ENCODE peak calls at places on chromosomes 1 and 21, in six cellular contexts. One of them, this sample, is unnamed.

GRCh38 chr1:154474802-154475201 is 27.2 kb upstream of the TDRD10 start:
- ATAC-seq in stimulated activated naive CD8-positive, alpha-beta T cell treated with anti-CD3 and anti-CD28 coated beads, Interleukin-15, amount 100 ng/mL, for 72 hours: no peak
- ATAC-seq in SK-N-SH treated with all-trans-retinoic acid at 6 μM for 48 hours: peak
- ATAC-seq in right cardiac atrium: peak
- ATAC-seq in heart right ventricle: peak
- ATAC-seq in stimulated activated effector memory CD8-positive, alpha-beta T cell treated with anti-CD3 and anti-CD28 coated beads, Interleukin-12 subunit alpha, Interleukin-12 subunit beta, amount 100 ng/mL, for 72 hours: no peak
- ATAC-seq in this sample: no peak

GRCh38 chr1:7704214-7705047 is 66.7 kb upstream of the VAMP3 start:
- ATAC-seq in stimulated activated naive CD8-positive, alpha-beta T cell treated with anti-CD3 and anti-CD28 coated beads, Interleukin-15, amount 100 ng/mL, for 72 hours: peak
- ATAC-seq in SK-N-SH treated with all-trans-retinoic acid at 6 μM for 48 hours: peak
- ATAC-seq in right cardiac atrium: peak
- ATAC-seq in heart right ventricle: peak
- ATAC-seq in stimulated activated effector memory CD8-positive, alpha-beta T cell treated with anti-CD3 and anti-CD28 coated beads, Interleukin-12 subunit alpha, Interleukin-12 subunit beta, amount 100 ng/mL, for 72 hours: peak
- ATAC-seq in this sample: peak

GRCh38 chr1:35768350-35769187 is 1.2 kb downstream of the CLSPN start:
- ATAC-seq in stimulated activated naive CD8-positive, alpha-beta T cell treated with anti-CD3 and anti-CD28 coated beads, Interleukin-15, amount 100 ng/mL, for 72 hours: no peak
- ATAC-seq in SK-N-SH treated with all-trans-retinoic acid at 6 μM for 48 hours: no peak
- ATAC-seq in right cardiac atrium: no peak
- ATAC-seq in heart right ventricle: no peak
- ATAC-seq in stimulated activated effector memory CD8-positive, alpha-beta T cell treated with anti-CD3 and anti-CD28 coated beads, Interleukin-12 subunit alpha, Interleukin-12 subunit beta, amount 100 ng/mL, for 72 hours: no peak
- ATAC-seq in this sample: no peak

GRCh38 chr1:12157366-12158231 is 9.2 kb upstream of the TNFRSF1B start:
- ATAC-seq in stimulated activated naive CD8-positive, alpha-beta T cell treated with anti-CD3 and anti-CD28 coated beads, Interleukin-15, amount 100 ng/mL, for 72 hours: peak
- ATAC-seq in SK-N-SH treated with all-trans-retinoic acid at 6 μM for 48 hours: no peak
- ATAC-seq in right cardiac atrium: no peak
- ATAC-seq in heart right ventricle: no peak
- ATAC-seq in stimulated activated effector memory CD8-positive, alpha-beta T cell treated with anti-CD3 and anti-CD28 coated beads, Interleukin-12 subunit alpha, Interleukin-12 subunit beta, amount 100 ng/mL, for 72 hours: peak
- ATAC-seq in this sample: no peak

GRCh38 chr1:180363596-180363995 is 133.5 kb downstream of the LHX4 start:
- ATAC-seq in stimulated activated naive CD8-positive, alpha-beta T cell treated with anti-CD3 and anti-CD28 coated beads, Interleukin-15, amount 100 ng/mL, for 72 hours: no peak
- ATAC-seq in SK-N-SH treated with all-trans-retinoic acid at 6 μM for 48 hours: no peak
- ATAC-seq in right cardiac atrium: no peak
- ATAC-seq in heart right ventricle: no peak
- ATAC-seq in stimulated activated effector memory CD8-positive, alpha-beta T cell treated with anti-CD3 and anti-CD28 coated beads, Interleukin-12 subunit alpha, Interleukin-12 subunit beta, amount 100 ng/mL, for 72 hours: no peak
- ATAC-seq in this sample: no peak

GRCh38 chr1:62187548-62187947 is 7.1 kb upstream of the L1TD1 start:
- ATAC-seq in stimulated activated naive CD8-positive, alpha-beta T cell treated with anti-CD3 and anti-CD28 coated beads, Interleukin-15, amount 100 ng/mL, for 72 hours: no peak
- ATAC-seq in SK-N-SH treated with all-trans-retinoic acid at 6 μM for 48 hours: no peak
- ATAC-seq in right cardiac atrium: no peak
- ATAC-seq in heart right ventricle: no peak
- ATAC-seq in stimulated activated effector memory CD8-positive, alpha-beta T cell treated with anti-CD3 and anti-CD28 coated beads, Interleukin-12 subunit alpha, Interleukin-12 subunit beta, amount 100 ng/mL, for 72 hours: no peak
- ATAC-seq in this sample: no peak

GRCh38 chr1:246319111-246319510 is 188.0 kb downstream of the SMYD3 start:
- ATAC-seq in stimulated activated naive CD8-positive, alpha-beta T cell treated with anti-CD3 and anti-CD28 coated beads, Interleukin-15, amount 100 ng/mL, for 72 hours: no peak
- ATAC-seq in SK-N-SH treated with all-trans-retinoic acid at 6 μM for 48 hours: no peak
- ATAC-seq in right cardiac atrium: no peak
- ATAC-seq in heart right ventricle: no peak
- ATAC-seq in stimulated activated effector memory CD8-positive, alpha-beta T cell treated with anti-CD3 and anti-CD28 coated beads, Interleukin-12 subunit alpha, Interleukin-12 subunit beta, amount 100 ng/mL, for 72 hours: no peak
- ATAC-seq in this sample: no peak

GRCh38 chr1:107262472-107263286 is 121.8 kb downstream of the NTNG1 start:
- ATAC-seq in stimulated activated naive CD8-positive, alpha-beta T cell treated with anti-CD3 and anti-CD28 coated beads, Interleukin-15, amount 100 ng/mL, for 72 hours: no peak
- ATAC-seq in SK-N-SH treated with all-trans-retinoic acid at 6 μM for 48 hours: no peak
- ATAC-seq in right cardiac atrium: no peak
- ATAC-seq in heart right ventricle: no peak
- ATAC-seq in stimulated activated effector memory CD8-positive, alpha-beta T cell treated with anti-CD3 and anti-CD28 coated beads, Interleukin-12 subunit alpha, Interleukin-12 subunit beta, amount 100 ng/mL, for 72 hours: no peak
- ATAC-seq in this sample: no peak

GRCh38 chr1:234918216-234918841 is 210.3 kb downstream of the TOMM20 start:
- ATAC-seq in stimulated activated naive CD8-positive, alpha-beta T cell treated with anti-CD3 and anti-CD28 coated beads, Interleukin-15, amount 100 ng/mL, for 72 hours: no peak
- ATAC-seq in SK-N-SH treated with all-trans-retinoic acid at 6 μM for 48 hours: no peak
- ATAC-seq in right cardiac atrium: peak
- ATAC-seq in heart right ventricle: peak
- ATAC-seq in stimulated activated effector memory CD8-positive, alpha-beta T cell treated with anti-CD3 and anti-CD28 coated beads, Interleukin-12 subunit alpha, Interleukin-12 subunit beta, amount 100 ng/mL, for 72 hours: no peak
- ATAC-seq in this sample: peak

GRCh38 chr1:244712669-244713068 is 59.7 kb downstream of the DESI2 start:
- ATAC-seq in stimulated activated naive CD8-positive, alpha-beta T cell treated with anti-CD3 and anti-CD28 coated beads, Interleukin-15, amount 100 ng/mL, for 72 hours: peak
- ATAC-seq in SK-N-SH treated with all-trans-retinoic acid at 6 μM for 48 hours: no peak
- ATAC-seq in right cardiac atrium: no peak
- ATAC-seq in heart right ventricle: no peak
- ATAC-seq in stimulated activated effector memory CD8-positive, alpha-beta T cell treated with anti-CD3 and anti-CD28 coated beads, Interleukin-12 subunit alpha, Interleukin-12 subunit beta, amount 100 ng/mL, for 72 hours: peak
- ATAC-seq in this sample: no peak

GRCh38 chr1:157153743-157154142 is 15.5 kb upstream of the ETV3 start:
- ATAC-seq in stimulated activated naive CD8-positive, alpha-beta T cell treated with anti-CD3 and anti-CD28 coated beads, Interleukin-15, amount 100 ng/mL, for 72 hours: no peak
- ATAC-seq in SK-N-SH treated with all-trans-retinoic acid at 6 μM for 48 hours: no peak
- ATAC-seq in right cardiac atrium: no peak
- ATAC-seq in heart right ventricle: no peak
- ATAC-seq in stimulated activated effector memory CD8-positive, alpha-beta T cell treated with anti-CD3 and anti-CD28 coated beads, Interleukin-12 subunit alpha, Interleukin-12 subunit beta, amount 100 ng/mL, for 72 hours: no peak
- ATAC-seq in this sample: no peak

GRCh38 chr1:52404975-52405338 is 555 bp downstream of the PRPF38A start:
- ATAC-seq in stimulated activated naive CD8-positive, alpha-beta T cell treated with anti-CD3 and anti-CD28 coated beads, Interleukin-15, amount 100 ng/mL, for 72 hours: no peak
- ATAC-seq in SK-N-SH treated with all-trans-retinoic acid at 6 μM for 48 hours: no peak
- ATAC-seq in right cardiac atrium: no peak
- ATAC-seq in heart right ventricle: peak
- ATAC-seq in stimulated activated effector memory CD8-positive, alpha-beta T cell treated with anti-CD3 and anti-CD28 coated beads, Interleukin-12 subunit alpha, Interleukin-12 subunit beta, amount 100 ng/mL, for 72 hours: no peak
- ATAC-seq in this sample: no peak

GRCh38 chr1:112507896-112508241 is 896 bp upstream of the WNT2B start:
- ATAC-seq in stimulated activated naive CD8-positive, alpha-beta T cell treated with anti-CD3 and anti-CD28 coated beads, Interleukin-15, amount 100 ng/mL, for 72 hours: peak
- ATAC-seq in SK-N-SH treated with all-trans-retinoic acid at 6 μM for 48 hours: peak
- ATAC-seq in right cardiac atrium: peak
- ATAC-seq in heart right ventricle: peak
- ATAC-seq in stimulated activated effector memory CD8-positive, alpha-beta T cell treated with anti-CD3 and anti-CD28 coated beads, Interleukin-12 subunit alpha, Interleukin-12 subunit beta, amount 100 ng/mL, for 72 hours: peak
- ATAC-seq in this sample: no peak

GRCh38 chr1:201405484-201405831 is 6.3 kb upstream of the LAD1 start:
- ATAC-seq in stimulated activated naive CD8-positive, alpha-beta T cell treated with anti-CD3 and anti-CD28 coated beads, Interleukin-15, amount 100 ng/mL, for 72 hours: no peak
- ATAC-seq in SK-N-SH treated with all-trans-retinoic acid at 6 μM for 48 hours: no peak
- ATAC-seq in right cardiac atrium: no peak
- ATAC-seq in heart right ventricle: no peak
- ATAC-seq in stimulated activated effector memory CD8-positive, alpha-beta T cell treated with anti-CD3 and anti-CD28 coated beads, Interleukin-12 subunit alpha, Interleukin-12 subunit beta, amount 100 ng/mL, for 72 hours: no peak
- ATAC-seq in this sample: no peak

GRCh38 chr1:32111040-32111628 is 3.3 kb downstream of the KPNA6 start:
- ATAC-seq in stimulated activated naive CD8-positive, alpha-beta T cell treated with anti-CD3 and anti-CD28 coated beads, Interleukin-15, amount 100 ng/mL, for 72 hours: no peak
- ATAC-seq in SK-N-SH treated with all-trans-retinoic acid at 6 μM for 48 hours: no peak
- ATAC-seq in right cardiac atrium: no peak
- ATAC-seq in heart right ventricle: no peak
- ATAC-seq in stimulated activated effector memory CD8-positive, alpha-beta T cell treated with anti-CD3 and anti-CD28 coated beads, Interleukin-12 subunit alpha, Interleukin-12 subunit beta, amount 100 ng/mL, for 72 hours: no peak
- ATAC-seq in this sample: no peak

GRCh38 chr21:25980710-25981109 is 189.9 kb downstream of the APP start:
- ATAC-seq in stimulated activated naive CD8-positive, alpha-beta T cell treated with anti-CD3 and anti-CD28 coated beads, Interleukin-15, amount 100 ng/mL, for 72 hours: peak
- ATAC-seq in SK-N-SH treated with all-trans-retinoic acid at 6 μM for 48 hours: no peak
- ATAC-seq in right cardiac atrium: no peak
- ATAC-seq in heart right ventricle: no peak
- ATAC-seq in stimulated activated effector memory CD8-positive, alpha-beta T cell treated with anti-CD3 and anti-CD28 coated beads, Interleukin-12 subunit alpha, Interleukin-12 subunit beta, amount 100 ng/mL, for 72 hours: no peak
- ATAC-seq in this sample: no peak

GRCh38 chr1:173210716-173211231 is 3.6 kb upstream of the TNFSF4 start:
- ATAC-seq in stimulated activated naive CD8-positive, alpha-beta T cell treated with anti-CD3 and anti-CD28 coated beads, Interleukin-15, amount 100 ng/mL, for 72 hours: no peak
- ATAC-seq in SK-N-SH treated with all-trans-retinoic acid at 6 μM for 48 hours: no peak
- ATAC-seq in right cardiac atrium: no peak
- ATAC-seq in heart right ventricle: no peak
- ATAC-seq in stimulated activated effector memory CD8-positive, alpha-beta T cell treated with anti-CD3 and anti-CD28 coated beads, Interleukin-12 subunit alpha, Interleukin-12 subunit beta, amount 100 ng/mL, for 72 hours: no peak
- ATAC-seq in this sample: no peak

GRCh38 chr1:55213029-55213884 is 1.9 kb downstream of the USP24 start:
- ATAC-seq in stimulated activated naive CD8-positive, alpha-beta T cell treated with anti-CD3 and anti-CD28 coated beads, Interleukin-15, amount 100 ng/mL, for 72 hours: peak
- ATAC-seq in SK-N-SH treated with all-trans-retinoic acid at 6 μM for 48 hours: no peak
- ATAC-seq in right cardiac atrium: no peak
- ATAC-seq in heart right ventricle: no peak
- ATAC-seq in stimulated activated effector memory CD8-positive, alpha-beta T cell treated with anti-CD3 and anti-CD28 coated beads, Interleukin-12 subunit alpha, Interleukin-12 subunit beta, amount 100 ng/mL, for 72 hours: no peak
- ATAC-seq in this sample: no peak

GRCh38 chr1:117284408-117285215 is 73.9 kb upstream of the VTCN1 start:
- ATAC-seq in stimulated activated naive CD8-positive, alpha-beta T cell treated with anti-CD3 and anti-CD28 coated beads, Interleukin-15, amount 100 ng/mL, for 72 hours: no peak
- ATAC-seq in SK-N-SH treated with all-trans-retinoic acid at 6 μM for 48 hours: peak
- ATAC-seq in right cardiac atrium: peak
- ATAC-seq in heart right ventricle: peak
- ATAC-seq in stimulated activated effector memory CD8-positive, alpha-beta T cell treated with anti-CD3 and anti-CD28 coated beads, Interleukin-12 subunit alpha, Interleukin-12 subunit beta, amount 100 ng/mL, for 72 hours: no peak
- ATAC-seq in this sample: no peak

GRCh38 chr1:51170342-51170741 is 65.7 kb upstream of the RNF11 start:
- ATAC-seq in stimulated activated naive CD8-positive, alpha-beta T cell treated with anti-CD3 and anti-CD28 coated beads, Interleukin-15, amount 100 ng/mL, for 72 hours: peak
- ATAC-seq in SK-N-SH treated with all-trans-retinoic acid at 6 μM for 48 hours: no peak
- ATAC-seq in right cardiac atrium: no peak
- ATAC-seq in heart right ventricle: no peak
- ATAC-seq in stimulated activated effector memory CD8-positive, alpha-beta T cell treated with anti-CD3 and anti-CD28 coated beads, Interleukin-12 subunit alpha, Interleukin-12 subunit beta, amount 100 ng/mL, for 72 hours: no peak
- ATAC-seq in this sample: no peak

GRCh38 chr1:9155879-9156278 is 27.0 kb upstream of the GPR157 start:
- ATAC-seq in stimulated activated naive CD8-positive, alpha-beta T cell treated with anti-CD3 and anti-CD28 coated beads, Interleukin-15, amount 100 ng/mL, for 72 hours: no peak
- ATAC-seq in SK-N-SH treated with all-trans-retinoic acid at 6 μM for 48 hours: no peak
- ATAC-seq in right cardiac atrium: no peak
- ATAC-seq in heart right ventricle: no peak
- ATAC-seq in stimulated activated effector memory CD8-positive, alpha-beta T cell treated with anti-CD3 and anti-CD28 coated beads, Interleukin-12 subunit alpha, Interleukin-12 subunit beta, amount 100 ng/mL, for 72 hours: no peak
- ATAC-seq in this sample: no peak

GRCh38 chr1:44068442-44068861 is 37.2 kb upstream of the SLC6A9 start:
- ATAC-seq in stimulated activated naive CD8-positive, alpha-beta T cell treated with anti-CD3 and anti-CD28 coated beads, Interleukin-15, amount 100 ng/mL, for 72 hours: no peak
- ATAC-seq in SK-N-SH treated with all-trans-retinoic acid at 6 μM for 48 hours: no peak
- ATAC-seq in right cardiac atrium: peak
- ATAC-seq in heart right ventricle: no peak
- ATAC-seq in stimulated activated effector memory CD8-positive, alpha-beta T cell treated with anti-CD3 and anti-CD28 coated beads, Interleukin-12 subunit alpha, Interleukin-12 subunit beta, amount 100 ng/mL, for 72 hours: peak
- ATAC-seq in this sample: peak

GRCh38 chr1:65476327-65476726 is 55.9 kb downstream of the LEPR start:
- ATAC-seq in stimulated activated naive CD8-positive, alpha-beta T cell treated with anti-CD3 and anti-CD28 coated beads, Interleukin-15, amount 100 ng/mL, for 72 hours: no peak
- ATAC-seq in SK-N-SH treated with all-trans-retinoic acid at 6 μM for 48 hours: no peak
- ATAC-seq in right cardiac atrium: peak
- ATAC-seq in heart right ventricle: peak
- ATAC-seq in stimulated activated effector memory CD8-positive, alpha-beta T cell treated with anti-CD3 and anti-CD28 coated beads, Interleukin-12 subunit alpha, Interleukin-12 subunit beta, amount 100 ng/mL, for 72 hours: no peak
- ATAC-seq in this sample: no peak

GRCh38 chr21:39952265-39952664 is 85.0 kb downstream of the PCP4 start:
- ATAC-seq in stimulated activated naive CD8-positive, alpha-beta T cell treated with anti-CD3 and anti-CD28 coated beads, Interleukin-15, amount 100 ng/mL, for 72 hours: no peak
- ATAC-seq in SK-N-SH treated with all-trans-retinoic acid at 6 μM for 48 hours: no peak
- ATAC-seq in right cardiac atrium: no peak
- ATAC-seq in heart right ventricle: no peak
- ATAC-seq in stimulated activated effector memory CD8-positive, alpha-beta T cell treated with anti-CD3 and anti-CD28 coated beads, Interleukin-12 subunit alpha, Interleukin-12 subunit beta, amount 100 ng/mL, for 72 hours: no peak
- ATAC-seq in this sample: no peak

GRCh38 chr1:25042331-25042730 is 112.3 kb upstream of the RUNX3 start:
- ATAC-seq in stimulated activated naive CD8-positive, alpha-beta T cell treated with anti-CD3 and anti-CD28 coated beads, Interleukin-15, amount 100 ng/mL, for 72 hours: no peak
- ATAC-seq in SK-N-SH treated with all-trans-retinoic acid at 6 μM for 48 hours: no peak
- ATAC-seq in right cardiac atrium: no peak
- ATAC-seq in heart right ventricle: no peak
- ATAC-seq in stimulated activated effector memory CD8-positive, alpha-beta T cell treated with anti-CD3 and anti-CD28 coated beads, Interleukin-12 subunit alpha, Interleukin-12 subunit beta, amount 100 ng/mL, for 72 hours: no peak
- ATAC-seq in this sample: no peak

GRCh38 chr1:15656464-15656863 is 27.7 kb upstream of the PLEKHM2 start:
- ATAC-seq in stimulated activated naive CD8-positive, alpha-beta T cell treated with anti-CD3 and anti-CD28 coated beads, Interleukin-15, amount 100 ng/mL, for 72 hours: no peak
- ATAC-seq in SK-N-SH treated with all-trans-retinoic acid at 6 μM for 48 hours: no peak
- ATAC-seq in right cardiac atrium: peak
- ATAC-seq in heart right ventricle: peak
- ATAC-seq in stimulated activated effector memory CD8-positive, alpha-beta T cell treated with anti-CD3 and anti-CD28 coated beads, Interleukin-12 subunit alpha, Interleukin-12 subunit beta, amount 100 ng/mL, for 72 hours: no peak
- ATAC-seq in this sample: no peak

GRCh38 chr1:154431586-154432373 is 26.6 kb downstream of the IL6R start:
- ATAC-seq in stimulated activated naive CD8-positive, alpha-beta T cell treated with anti-CD3 and anti-CD28 coated beads, Interleukin-15, amount 100 ng/mL, for 72 hours: peak
- ATAC-seq in SK-N-SH treated with all-trans-retinoic acid at 6 μM for 48 hours: peak
- ATAC-seq in right cardiac atrium: peak
- ATAC-seq in heart right ventricle: no peak
- ATAC-seq in stimulated activated effector memory CD8-positive, alpha-beta T cell treated with anti-CD3 and anti-CD28 coated beads, Interleukin-12 subunit alpha, Interleukin-12 subunit beta, amount 100 ng/mL, for 72 hours: peak
- ATAC-seq in this sample: peak